ENCODE peak calls at places on chromosomes 12 and 14, in four cellular contexts. One of them, this sample, is unnamed.

GRCh38 chr12:120539303-120539702 is 5.1 kb downstream of the RNF10 start:
- DNase-seq in IMR-90: peak; percentile 55
- DNase-seq in endothelial cell of umbilical vein: peak; percentile 44
- DNase-seq in K562: peak; percentile 40
- DNase-seq in this sample: no peak

GRCh38 chr14:99034711-99035171 is 237.3 kb downstream of the BCL11B start:
- DNase-seq in IMR-90: no peak
- DNase-seq in endothelial cell of umbilical vein: no peak
- DNase-seq in K562: no peak
- DNase-seq in this sample: no peak

GRCh38 chr12:71685961-71686657 is at the start of gene TMEM19:
- DNase-seq in endothelial cell of umbilical vein: peak; percentile 93
- DNase-seq in K562: peak; percentile 92
- DNase-seq in IMR-90: peak; percentile 86
- DNase-seq in this sample: no peak

GRCh38 chr14:103081951-103082350 is 2.1 kb upstream of the LBHD2 start:
- DNase-seq in endothelial cell of umbilical vein: no peak
- DNase-seq in IMR-90: no peak
- DNase-seq in K562: no peak
- DNase-seq in this sample: no peak

GRCh38 chr12:4562034-4562657 is at the start of gene DYRK4:
- DNase-seq in IMR-90: peak; percentile 60
- DNase-seq in endothelial cell of umbilical vein: peak; percentile 65
- DNase-seq in K562: peak; percentile 85
- DNase-seq in this sample: no peak

GRCh38 chr14:105094193-105094907 is 29.1 kb upstream of the GPR132 start:
- DNase-seq in endothelial cell of umbilical vein: no peak
- DNase-seq in K562: no peak
- DNase-seq in IMR-90: no peak
- DNase-seq in this sample: no peak

GRCh38 chr12:14681640-14682039 is 14.8 kb downstream of the GUCY2C start:
- DNase-seq in endothelial cell of umbilical vein: no peak
- DNase-seq in IMR-90: no peak
- DNase-seq in K562: no peak
- DNase-seq in this sample: no peak

GRCh38 chr12:3446653-3447270 is 44.2 kb upstream of the PRMT8 start:
- DNase-seq in K562: no peak
- DNase-seq in IMR-90: no peak
- DNase-seq in endothelial cell of umbilical vein: no peak
- DNase-seq in this sample: no peak

GRCh38 chr12:72677187-72677586 is 405.0 kb downstream of the TRHDE start:
- DNase-seq in endothelial cell of umbilical vein: no peak
- DNase-seq in IMR-90: no peak
- DNase-seq in K562: no peak
- DNase-seq in this sample: no peak

GRCh38 chr12:103548622-103549601 is 38.2 kb upstream of the STAB2 start:
- DNase-seq in IMR-90: peak; percentile 72
- DNase-seq in endothelial cell of umbilical vein: peak; percentile 75
- DNase-seq in K562: peak; percentile 62
- DNase-seq in this sample: peak; percentile 55

GRCh38 chr14:74950795-74951442 is 4.5 kb downstream of the PGF start:
- DNase-seq in K562: no peak
- DNase-seq in IMR-90: peak; percentile 48
- DNase-seq in endothelial cell of umbilical vein: no peak
- DNase-seq in this sample: no peak

GRCh38 chr12:11652351-11653040 is 3.0 kb downstream of the ETV6 start:
- DNase-seq in endothelial cell of umbilical vein: peak; percentile 67
- DNase-seq in K562: no peak
- DNase-seq in IMR-90: peak; percentile 67
- DNase-seq in this sample: no peak

GRCh38 chr14:64728856-64729255 is 24.6 kb downstream of the PLEKHG3 start:
- DNase-seq in IMR-90: no peak
- DNase-seq in K562: no peak
- DNase-seq in endothelial cell of umbilical vein: no peak
- DNase-seq in this sample: no peak

GRCh38 chr14:85438613-85439012 is 91.3 kb upstream of the FLRT2 start:
- DNase-seq in K562: no peak
- DNase-seq in endothelial cell of umbilical vein: no peak
- DNase-seq in IMR-90: no peak
- DNase-seq in this sample: no peak

GRCh38 chr14:88233915-88234314 is 89.2 kb downstream of the KCNK10 start:
- DNase-seq in endothelial cell of umbilical vein: peak; percentile 9
- DNase-seq in IMR-90: no peak
- DNase-seq in K562: peak; percentile 15
- DNase-seq in this sample: no peak

GRCh38 chr14:69056389-69056788 is 77.3 kb upstream of the ACTN1 start:
- DNase-seq in endothelial cell of umbilical vein: peak; percentile 53
- DNase-seq in IMR-90: peak; percentile 54
- DNase-seq in K562: no peak
- DNase-seq in this sample: no peak

GRCh38 chr14:60485057-60485599 is 735 bp downstream of the C14orf39 start:
- DNase-seq in endothelial cell of umbilical vein: no peak
- DNase-seq in IMR-90: no peak
- DNase-seq in K562: peak; percentile 15
- DNase-seq in this sample: no peak

GRCh38 chr12:92759634-92760268 is 57.0 kb downstream of the PLEKHG7 start:
- DNase-seq in K562: peak; percentile 24
- DNase-seq in IMR-90: peak; percentile 97
- DNase-seq in endothelial cell of umbilical vein: peak; percentile 36
- DNase-seq in this sample: peak; percentile 83

GRCh38 chr12:46124848-46125619 is 134.7 kb upstream of the SCAF11 start:
- DNase-seq in endothelial cell of umbilical vein: peak; percentile 75
- DNase-seq in IMR-90: peak; percentile 87
- DNase-seq in K562: peak; percentile 62
- DNase-seq in this sample: peak; percentile 15

GRCh38 chr12:52145228-52145940 is 46.4 kb downstream of the KRT80 start:
- DNase-seq in IMR-90: no peak
- DNase-seq in endothelial cell of umbilical vein: no peak
- DNase-seq in K562: no peak
- DNase-seq in this sample: peak; percentile 95

GRCh38 chr14:81449114-81449513 is 49.0 kb upstream of the STON2 start:
- DNase-seq in K562: no peak
- DNase-seq in IMR-90: no peak
- DNase-seq in endothelial cell of umbilical vein: no peak
- DNase-seq in this sample: no peak

GRCh38 chr12:59041241-59042121 is 121.2 kb upstream of the LRIG3 start:
- DNase-seq in K562: no peak
- DNase-seq in IMR-90: peak; percentile 96
- DNase-seq in endothelial cell of umbilical vein: peak; percentile 89
- DNase-seq in this sample: peak; percentile 65

GRCh38 chr14:60652674-60653387 is 3.6 kb upstream of the SIX1 start:
- DNase-seq in K562: no peak
- DNase-seq in endothelial cell of umbilical vein: no peak
- DNase-seq in IMR-90: peak; percentile 23
- DNase-seq in this sample: no peak

GRCh38 chr12:67943295-67943892 is 45.9 kb upstream of the IFNG-AS1 start:
- DNase-seq in K562: peak; percentile 27
- DNase-seq in IMR-90: peak; percentile 74
- DNase-seq in endothelial cell of umbilical vein: peak; percentile 64
- DNase-seq in this sample: no peak

GRCh38 chr12:122836027-122836921 is 1.0 kb downstream of the HIP1R start:
- DNase-seq in K562: peak; percentile 67
- DNase-seq in endothelial cell of umbilical vein: peak; percentile 73
- DNase-seq in IMR-90: peak; percentile 16
- DNase-seq in this sample: no peak
- H3K4me3 ChIP-seq in K562: peak overlapping the region; percentile 60
- H3K4me3 ChIP-seq in endothelial cell of umbilical vein: peak overlapping the region; percentile 72
- H3K4me3 ChIP-seq in IMR-90: peak overlapping the region; percentile 62
- H3K4me3 ChIP-seq in this sample: peak overlapping the region; percentile 69

GRCh38 chr12:25071366-25071765 is 122.5 kb upstream of the BCAT1 start:
- DNase-seq in endothelial cell of umbilical vein: peak; percentile 42
- DNase-seq in K562: no peak
- DNase-seq in IMR-90: no peak
- DNase-seq in this sample: no peak
- H3K9me1 ChIP-seq in endothelial cell of umbilical vein: no peaks in the 10 kb centered on the region
- H3K9me1 ChIP-seq in K562: no peaks in the 10 kb centered on the region
- H3K9me1 ChIP-seq in IMR-90: no peaks in the 10 kb centered on the region
- H3K9me1 ChIP-seq in this sample: no peaks in the 10 kb centered on the region

GRCh38 chr12:81758421-81759214 is 532 bp downstream of the PPFIA2 start:
- DNase-seq in IMR-90: no peak
- DNase-seq in K562: no peak
- DNase-seq in endothelial cell of umbilical vein: no peak
- DNase-seq in this sample: no peak
- H3K4me3 ChIP-seq in IMR-90: peak overlapping the region; percentile 24
- H3K4me3 ChIP-seq in K562: no peak overlapping the region
- H3K4me3 ChIP-seq in endothelial cell of umbilical vein: no peak overlapping the region
- H3K4me3 ChIP-seq in this sample: peak overlapping the region; percentile 52

GRCh38 chr12:56545023-56545604 is 23.5 kb downstream of the RBMS2 start:
- DNase-seq in IMR-90: no peak
- DNase-seq in K562: no peak
- DNase-seq in endothelial cell of umbilical vein: no peak
- DNase-seq in this sample: no peak
- H3K9me1 ChIP-seq in IMR-90: peaks cover 12% of the 10 kb centered on the region
- H3K9me1 ChIP-seq in K562: no peaks in the 10 kb centered on the region
- H3K9me1 ChIP-seq in endothelial cell of umbilical vein: no peaks in the 10 kb centered on the region
- H3K9me1 ChIP-seq in this sample: no peaks in the 10 kb centered on the region